ENCODE peak calls at places on chromosomes 5 and 9, in nine cellular contexts. One of them, this sample, is unnamed.

GRCh38 chr9:88972401-88972800 is 18.9 kb upstream of the S1PR3 start:
- DNase-seq in dorsolateral prefrontal cortex: no peak
- DNase-seq in stimulated activated CD4-positive, alpha-beta T cell treated with anti-CD3 and anti-CD28 coated beads, Interleukin-1b, Interleukin-23, amount 100 ng/mL, for 48 hours: no peak
- DNase-seq in cardiac muscle cell: no peak
- DNase-seq in NB4: no peak
- DNase-seq in mucosa of descending colon: no peak
- DNase-seq in CD4-positive, alpha-beta T cell: no peak
- DNase-seq in activated T-helper 1 cell treated with Interleukin-2 at 50 U/mL for 16 hours: no peak
- DNase-seq in AG10803: no peak
- DNase-seq in this sample: no peak

GRCh38 chr9:31608881-31609280 is 775.6 kb upstream of the ACO1 start:
- DNase-seq in dorsolateral prefrontal cortex: no peak
- DNase-seq in cardiac muscle cell: no peak
- DNase-seq in CD4-positive, alpha-beta T cell: no peak
- DNase-seq in mucosa of descending colon: no peak
- DNase-seq in NB4: no peak
- DNase-seq in stimulated activated CD4-positive, alpha-beta T cell treated with anti-CD3 and anti-CD28 coated beads, Interleukin-1b, Interleukin-23, amount 100 ng/mL, for 48 hours: no peak
- DNase-seq in AG10803: no peak
- DNase-seq in activated T-helper 1 cell treated with Interleukin-2 at 50 U/mL for 16 hours: no peak
- DNase-seq in this sample: no peak

GRCh38 chr5:95967236-95967635 is 5.6 kb upstream of the ELL2 start:
- DNase-seq in CD4-positive, alpha-beta T cell: no peak
- DNase-seq in activated T-helper 1 cell treated with Interleukin-2 at 50 U/mL for 16 hours: no peak
- DNase-seq in AG10803: no peak
- DNase-seq in cardiac muscle cell: no peak
- DNase-seq in dorsolateral prefrontal cortex: no peak
- DNase-seq in mucosa of descending colon: no peak
- DNase-seq in stimulated activated CD4-positive, alpha-beta T cell treated with anti-CD3 and anti-CD28 coated beads, Interleukin-1b, Interleukin-23, amount 100 ng/mL, for 48 hours: no peak
- DNase-seq in NB4: no peak
- DNase-seq in this sample: no peak

GRCh38 chr9:1458503-1458902 is 408.3 kb downstream of the DMRT2 start:
- DNase-seq in NB4: peak
- DNase-seq in mucosa of descending colon: no peak
- DNase-seq in CD4-positive, alpha-beta T cell: no peak
- DNase-seq in stimulated activated CD4-positive, alpha-beta T cell treated with anti-CD3 and anti-CD28 coated beads, Interleukin-1b, Interleukin-23, amount 100 ng/mL, for 48 hours: no peak
- DNase-seq in dorsolateral prefrontal cortex: no peak
- DNase-seq in cardiac muscle cell: peak
- DNase-seq in activated T-helper 1 cell treated with Interleukin-2 at 50 U/mL for 16 hours: no peak
- DNase-seq in AG10803: peak
- DNase-seq in this sample: peak

GRCh38 chr5:77319140-77319539 is 108.7 kb downstream of the PDE8B start:
- DNase-seq in dorsolateral prefrontal cortex: no peak
- DNase-seq in mucosa of descending colon: no peak
- DNase-seq in stimulated activated CD4-positive, alpha-beta T cell treated with anti-CD3 and anti-CD28 coated beads, Interleukin-1b, Interleukin-23, amount 100 ng/mL, for 48 hours: no peak
- DNase-seq in AG10803: no peak
- DNase-seq in CD4-positive, alpha-beta T cell: no peak
- DNase-seq in NB4: no peak
- DNase-seq in activated T-helper 1 cell treated with Interleukin-2 at 50 U/mL for 16 hours: no peak
- DNase-seq in cardiac muscle cell: no peak
- DNase-seq in this sample: no peak

GRCh38 chr5:120454094-120454798 is 9.9 kb upstream of the PRR16 start:
- DNase-seq in stimulated activated CD4-positive, alpha-beta T cell treated with anti-CD3 and anti-CD28 coated beads, Interleukin-1b, Interleukin-23, amount 100 ng/mL, for 48 hours: no peak
- DNase-seq in activated T-helper 1 cell treated with Interleukin-2 at 50 U/mL for 16 hours: no peak
- DNase-seq in mucosa of descending colon: no peak
- DNase-seq in cardiac muscle cell: peak
- DNase-seq in dorsolateral prefrontal cortex: no peak
- DNase-seq in NB4: no peak
- DNase-seq in AG10803: peak
- DNase-seq in CD4-positive, alpha-beta T cell: no peak
- DNase-seq in this sample: peak

GRCh38 chr9:120258096-120258495 is 321.9 kb downstream of the CDK5RAP2 start:
- DNase-seq in mucosa of descending colon: no peak
- DNase-seq in cardiac muscle cell: no peak
- DNase-seq in dorsolateral prefrontal cortex: no peak
- DNase-seq in AG10803: no peak
- DNase-seq in NB4: no peak
- DNase-seq in activated T-helper 1 cell treated with Interleukin-2 at 50 U/mL for 16 hours: no peak
- DNase-seq in stimulated activated CD4-positive, alpha-beta T cell treated with anti-CD3 and anti-CD28 coated beads, Interleukin-1b, Interleukin-23, amount 100 ng/mL, for 48 hours: no peak
- DNase-seq in CD4-positive, alpha-beta T cell: no peak
- DNase-seq in this sample: no peak

GRCh38 chr5:159975462-159976019 is 33.4 kb upstream of the TTC1 start:
- DNase-seq in dorsolateral prefrontal cortex: no peak
- DNase-seq in AG10803: peak
- DNase-seq in NB4: peak
- DNase-seq in mucosa of descending colon: no peak
- DNase-seq in stimulated activated CD4-positive, alpha-beta T cell treated with anti-CD3 and anti-CD28 coated beads, Interleukin-1b, Interleukin-23, amount 100 ng/mL, for 48 hours: no peak
- DNase-seq in CD4-positive, alpha-beta T cell: no peak
- DNase-seq in cardiac muscle cell: peak
- DNase-seq in activated T-helper 1 cell treated with Interleukin-2 at 50 U/mL for 16 hours: no peak
- DNase-seq in this sample: no peak

GRCh38 chr5:170581211-170581610 is 77.4 kb downstream of the KCNIP1 start:
- DNase-seq in dorsolateral prefrontal cortex: no peak
- DNase-seq in cardiac muscle cell: no peak
- DNase-seq in mucosa of descending colon: no peak
- DNase-seq in CD4-positive, alpha-beta T cell: no peak
- DNase-seq in NB4: no peak
- DNase-seq in activated T-helper 1 cell treated with Interleukin-2 at 50 U/mL for 16 hours: no peak
- DNase-seq in AG10803: no peak
- DNase-seq in stimulated activated CD4-positive, alpha-beta T cell treated with anti-CD3 and anti-CD28 coated beads, Interleukin-1b, Interleukin-23, amount 100 ng/mL, for 48 hours: no peak
- DNase-seq in this sample: no peak

GRCh38 chr5:150219142-150219541 is 29.3 kb downstream of the SLC6A7 start:
- DNase-seq in NB4: no peak
- DNase-seq in stimulated activated CD4-positive, alpha-beta T cell treated with anti-CD3 and anti-CD28 coated beads, Interleukin-1b, Interleukin-23, amount 100 ng/mL, for 48 hours: no peak
- DNase-seq in cardiac muscle cell: no peak
- DNase-seq in dorsolateral prefrontal cortex: no peak
- DNase-seq in mucosa of descending colon: no peak
- DNase-seq in CD4-positive, alpha-beta T cell: no peak
- DNase-seq in activated T-helper 1 cell treated with Interleukin-2 at 50 U/mL for 16 hours: no peak
- DNase-seq in AG10803: no peak
- DNase-seq in this sample: no peak

GRCh38 chr9:93575706-93576295 is 583 bp upstream of the PHF2 start:
- DNase-seq in cardiac muscle cell: peak
- DNase-seq in CD4-positive, alpha-beta T cell: peak
- DNase-seq in activated T-helper 1 cell treated with Interleukin-2 at 50 U/mL for 16 hours: peak
- DNase-seq in AG10803: peak
- DNase-seq in NB4: peak
- DNase-seq in mucosa of descending colon: peak
- DNase-seq in stimulated activated CD4-positive, alpha-beta T cell treated with anti-CD3 and anti-CD28 coated beads, Interleukin-1b, Interleukin-23, amount 100 ng/mL, for 48 hours: peak
- DNase-seq in dorsolateral prefrontal cortex: peak
- DNase-seq in this sample: no peak

GRCh38 chr5:168989731-168990505 is 311.0 kb downstream of the SLIT3 start:
- DNase-seq in stimulated activated CD4-positive, alpha-beta T cell treated with anti-CD3 and anti-CD28 coated beads, Interleukin-1b, Interleukin-23, amount 100 ng/mL, for 48 hours: no peak
- DNase-seq in mucosa of descending colon: no peak
- DNase-seq in activated T-helper 1 cell treated with Interleukin-2 at 50 U/mL for 16 hours: no peak
- DNase-seq in NB4: no peak
- DNase-seq in CD4-positive, alpha-beta T cell: no peak
- DNase-seq in cardiac muscle cell: no peak
- DNase-seq in AG10803: no peak
- DNase-seq in dorsolateral prefrontal cortex: no peak
- DNase-seq in this sample: no peak

GRCh38 chr5:73948720-73949119 is 322.7 kb downstream of the ARHGEF28 start:
- DNase-seq in activated T-helper 1 cell treated with Interleukin-2 at 50 U/mL for 16 hours: no peak
- DNase-seq in dorsolateral prefrontal cortex: no peak
- DNase-seq in stimulated activated CD4-positive, alpha-beta T cell treated with anti-CD3 and anti-CD28 coated beads, Interleukin-1b, Interleukin-23, amount 100 ng/mL, for 48 hours: no peak
- DNase-seq in mucosa of descending colon: no peak
- DNase-seq in CD4-positive, alpha-beta T cell: no peak
- DNase-seq in cardiac muscle cell: peak
- DNase-seq in AG10803: peak
- DNase-seq in NB4: no peak
- DNase-seq in this sample: peak

GRCh38 chr9:126591083-126591482 is 22.6 kb upstream of the LMX1B start:
- DNase-seq in mucosa of descending colon: no peak
- DNase-seq in stimulated activated CD4-positive, alpha-beta T cell treated with anti-CD3 and anti-CD28 coated beads, Interleukin-1b, Interleukin-23, amount 100 ng/mL, for 48 hours: no peak
- DNase-seq in NB4: no peak
- DNase-seq in AG10803: no peak
- DNase-seq in cardiac muscle cell: no peak
- DNase-seq in activated T-helper 1 cell treated with Interleukin-2 at 50 U/mL for 16 hours: no peak
- DNase-seq in CD4-positive, alpha-beta T cell: no peak
- DNase-seq in dorsolateral prefrontal cortex: no peak
- DNase-seq in this sample: no peak

GRCh38 chr9:133203506-133204075 is 5.5 kb downstream of the OBP2B start:
- DNase-seq in activated T-helper 1 cell treated with Interleukin-2 at 50 U/mL for 16 hours: no peak
- DNase-seq in CD4-positive, alpha-beta T cell: no peak
- DNase-seq in NB4: no peak
- DNase-seq in cardiac muscle cell: no peak
- DNase-seq in dorsolateral prefrontal cortex: no peak
- DNase-seq in mucosa of descending colon: no peak
- DNase-seq in AG10803: no peak
- DNase-seq in stimulated activated CD4-positive, alpha-beta T cell treated with anti-CD3 and anti-CD28 coated beads, Interleukin-1b, Interleukin-23, amount 100 ng/mL, for 48 hours: no peak
- DNase-seq in this sample: no peak

GRCh38 chr5:115557667-115558387 is 13.3 kb upstream of the FEM1C start:
- DNase-seq in activated T-helper 1 cell treated with Interleukin-2 at 50 U/mL for 16 hours: no peak
- DNase-seq in dorsolateral prefrontal cortex: no peak
- DNase-seq in stimulated activated CD4-positive, alpha-beta T cell treated with anti-CD3 and anti-CD28 coated beads, Interleukin-1b, Interleukin-23, amount 100 ng/mL, for 48 hours: no peak
- DNase-seq in CD4-positive, alpha-beta T cell: no peak
- DNase-seq in NB4: peak
- DNase-seq in AG10803: peak
- DNase-seq in mucosa of descending colon: no peak
- DNase-seq in cardiac muscle cell: no peak
- DNase-seq in this sample: no peak

GRCh38 chr9:125260564-125260963 is 1.1 kb upstream of the GAPVD1 start:
- DNase-seq in dorsolateral prefrontal cortex: no peak
- DNase-seq in mucosa of descending colon: no peak
- DNase-seq in activated T-helper 1 cell treated with Interleukin-2 at 50 U/mL for 16 hours: no peak
- DNase-seq in AG10803: no peak
- DNase-seq in stimulated activated CD4-positive, alpha-beta T cell treated with anti-CD3 and anti-CD28 coated beads, Interleukin-1b, Interleukin-23, amount 100 ng/mL, for 48 hours: no peak
- DNase-seq in CD4-positive, alpha-beta T cell: no peak
- DNase-seq in NB4: peak
- DNase-seq in cardiac muscle cell: no peak
- DNase-seq in this sample: peak